ENCODE peak calls at places on chromosomes 16 and 17, in six cellular contexts. K is A549, C is heart left ventricle, Q is ovary, O is GM12878, P is sigmoid colon. F is an unnamed sample.

GRCh38 chr16:64893386-64893785 is 228.5 kb downstream of the CDH11 start:
- DNase-seq in Q (no peak), K (no peak), C (no peak), P (no peak), O (no peak), F (no peak)

GRCh38 chr16:54055864-54056263 is 230.7 kb downstream of the IRX3 start:
- DNase-seq in Q (no peak), C (no peak), O (no peak), K (no peak), P (no peak), F (no peak)

GRCh38 chr17:74601944-74602572 is 10.0 kb upstream of the CD300LD start:
- DNase-seq in Q (no peak), P (no peak), K (peak), C (no peak), O (no peak), F (no peak)

GRCh38 chr17:79633154-79633553 is 22.3 kb upstream of the RBFOX3 start:
- DNase-seq in O (no peak), C (peak), K (no peak), Q (peak), P (peak), F (no peak)

GRCh38 chr17:76537288-76537577 is 276 bp downstream of the CYGB start:
- DNase-seq in P (no peak), O (no peak), Q (peak), C (no peak), K (no peak), F (no peak)

GRCh38 chr16:86578499-86579267 is at the start of gene FOXL1:
- DNase-seq in Q (no peak), K (no peak), C (no peak), P (no peak), O (no peak), F (peak)

GRCh38 chr17:15194859-15195277 is 70.3 kb downstream of the PMP22 start:
- DNase-seq in K (no peak), O (no peak), C (no peak), P (no peak), Q (no peak), F (no peak)

GRCh38 chr16:82660078-82660645 is 33.4 kb downstream of the CDH13 start:
- DNase-seq in C (no peak), P (no peak), Q (no peak), O (no peak), K (no peak), F (no peak)

DNA sequence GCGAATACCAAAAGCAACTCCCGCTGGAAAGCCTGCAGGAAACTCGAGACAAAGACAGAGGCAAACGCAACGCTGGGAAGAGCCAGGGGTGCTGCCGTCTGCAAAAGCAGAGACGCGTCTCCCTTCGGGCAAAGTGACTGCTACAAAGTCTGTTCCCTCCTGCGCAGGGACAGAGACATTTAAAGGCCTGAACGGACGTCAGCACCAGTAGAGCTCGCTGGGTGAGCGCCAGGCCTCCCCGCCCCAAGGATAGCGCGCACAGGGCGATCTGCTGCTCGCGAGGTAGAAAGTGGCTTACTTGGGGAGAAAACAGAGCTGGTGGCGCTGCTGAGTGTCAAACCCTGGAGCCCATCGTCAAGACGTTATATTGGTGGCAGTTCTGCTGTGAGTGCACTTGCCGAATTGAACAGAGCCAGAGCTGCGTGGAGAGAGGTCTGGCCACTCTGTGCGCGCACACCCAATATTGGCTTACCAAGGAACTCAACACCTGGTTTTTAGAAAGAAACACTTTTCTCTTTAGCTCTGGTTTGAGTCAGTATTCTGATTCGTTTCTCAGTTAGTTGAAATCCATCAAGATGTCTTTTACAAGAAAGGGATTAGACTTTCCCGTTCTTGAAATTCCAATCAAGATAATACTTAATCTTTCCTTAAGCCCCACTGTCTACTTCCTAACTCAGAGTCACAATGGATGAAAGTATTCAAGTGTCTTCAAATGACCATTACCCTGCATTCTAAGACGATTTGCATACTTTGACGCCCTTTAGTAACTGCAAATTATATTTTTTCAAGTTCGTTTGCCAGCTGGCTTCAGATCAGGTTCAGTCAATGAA is 190.1 kb downstream of the USP22 start:
- DNase-seq in O (no peak), K (peak), Q (peak), P (peak), C (peak), F (peak)
- H3K4me3 ChIP-seq in O (no peak), K (peak), Q (peak), P (peak), C (no peak), F (no peak)

GRCh38 chr16:48409839-48410610 is 24.8 kb upstream of the SIAH1 start:
- DNase-seq in C (no peak), O (no peak), Q (peak), K (peak), P (no peak), F (no peak)
- TF ChIP-seq POLR2A in C (no peak), O (no peak), Q (no peak), K (no peak), P (no peak), F (no peak)

GRCh38 chr17:56432443-56432842 is 161.1 kb upstream of the NOG start:
- DNase-seq in O (no peak), K (no peak), P (no peak), C (no peak), Q (no peak), F (no peak)

GRCh38 chr17:56431736-56432135 is 161.8 kb upstream of the NOG start:
- DNase-seq in O (no peak), C (no peak), P (no peak), K (no peak), Q (no peak), F (no peak)

GRCh38 chr17:56440391-56440790 is 153.1 kb upstream of the NOG start:
- DNase-seq in C (no peak), P (no peak), O (no peak), K (peak), Q (no peak), F (no peak)

GRCh38 chr17:56436142-56436541 is 157.4 kb upstream of the NOG start:
- DNase-seq in P (no peak), K (no peak), O (no peak), Q (no peak), C (no peak), F (no peak)

DNA sequence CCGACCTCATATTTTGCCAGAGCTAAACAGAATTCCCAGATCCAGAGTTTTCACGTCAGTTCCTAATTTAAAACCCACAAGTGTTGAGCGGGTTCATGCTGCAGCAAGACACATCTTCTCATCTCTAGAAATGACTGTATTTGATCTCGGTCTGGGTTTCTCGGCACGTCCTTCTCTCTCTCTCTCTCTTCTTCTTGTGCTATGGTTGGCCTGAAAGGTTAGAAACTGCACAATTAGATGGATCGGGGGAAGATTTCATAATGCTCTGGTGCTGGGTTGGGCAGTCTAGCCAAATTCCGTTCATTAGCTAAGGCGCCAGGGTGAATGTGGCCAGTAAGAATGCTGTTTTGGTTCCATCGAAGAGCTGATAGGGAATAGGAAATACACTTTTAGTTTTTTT is 158.9 kb upstream of the NOG start:
- DNase-seq in K (no peak), C (no peak), P (no peak), Q (no peak), O (no peak), F (no peak)
- H3K4me3 ChIP-seq in K (no peak), C (no peak), P (no peak), Q (no peak), O (no peak), F (no peak)

GRCh38 chr17:82062076-82062983 is 3.3 kb downstream of the DUS1L start:
- DNase-seq in K (no peak), C (no peak), O (no peak), P (no peak), Q (no peak), F (peak)

GRCh38 chr17:82063424-82064415 is 1.9 kb downstream of the DUS1L start:
- DNase-seq in C (no peak), O (no peak), K (no peak), Q (no peak), P (no peak), F (no peak)

GRCh38 chr17:82061047-82061925 is 4.3 kb downstream of the DUS1L start:
- DNase-seq in C (no peak), P (no peak), K (no peak), Q (no peak), O (no peak), F (no peak)

GRCh38 chr17:82064433-82065192 is 991 bp downstream of the DUS1L start:
- DNase-seq in O (no peak), C (no peak), K (no peak), P (no peak), Q (no peak), F (no peak)

GRCh38 chr17:82062984-82063368 is 2.6 kb downstream of the DUS1L start:
- DNase-seq in P (no peak), Q (no peak), O (no peak), K (no peak), C (no peak), F (no peak)
- TF ChIP-seq POLR2A in P (no peak), Q (no peak), O (no peak), K (no peak), C (no peak), F (no peak)